ENCODE peak calls at places on chromosome 4, in nine cellular contexts. K, M, H, F, R, W, J, X and O are unnamed samples.

GRCh38 chr4:143188325-143189088 is 3.8 kb downstream of the USP38 start:
- DNase-seq in K (no peak), M (no peak), H (no peak), F (no peak), R (no peak), W (peak; percentile 38), J (no peak), X (no peak), O (no peak)

GRCh38 chr4:152959080-152959479 is 23.0 kb downstream of the FHDC1 start:
- DNase-seq in K (no peak), M (no peak), H (no peak), F (no peak), R (no peak), W (no peak), J (no peak), X (no peak), O (no peak)

GRCh38 chr4:38290360-38290759 is 330.2 kb downstream of the PTTG2 start:
- DNase-seq in K (no peak), M (no peak), H (no peak), F (no peak), R (peak; percentile 70), W (peak; percentile 87), J (no peak), X (no peak), O (no peak)

GRCh38 chr4:142703694-142704309 is 142.3 kb downstream of the INPP4B start:
- DNase-seq in K (no peak), M (no peak), H (no peak), F (no peak), R (no peak), W (peak; percentile 17), J (no peak), X (no peak), O (no peak)

GRCh38 chr4:78379991-78380739 is 171.4 kb upstream of the ANXA3 start:
- DNase-seq in K (no peak), M (no peak), H (no peak), F (no peak), R (peak; percentile 1), W (no peak), J (no peak), X (no peak), O (no peak)

GRCh38 chr4:168757500-168757899 is 252.6 kb downstream of the CBR4 start:
- DNase-seq in K (no peak), M (no peak), H (no peak), F (no peak), R (no peak), W (no peak), J (no peak), X (no peak), O (no peak)

GRCh38 chr4:142278171-142278570 is 567.9 kb downstream of the INPP4B start:
- DNase-seq in K (no peak), M (no peak), H (no peak), F (no peak), R (peak; percentile 55), W (no peak), J (no peak), X (no peak), O (no peak)

GRCh38 chr4:129808242-129808641 is 712.3 kb downstream of the C4orf33 start:
- DNase-seq in K (no peak), M (no peak), H (no peak), F (no peak), R (no peak), W (no peak), J (no peak), X (no peak), O (no peak)

GRCh38 chr4:44845993-44846392 is 119.6 kb upstream of the GNPDA2 start:
- DNase-seq in K (no peak), M (no peak), H (no peak), F (no peak), R (no peak), W (no peak), J (no peak), X (no peak), O (no peak)

GRCh38 chr4:21848001-21848400 is 100.6 kb downstream of the KCNIP4 start:
- DNase-seq in K (no peak), M (no peak), H (no peak), F (no peak), R (no peak), W (no peak), J (no peak), X (no peak), O (no peak)

GRCh38 chr4:20622701-20623100 is 77.6 kb upstream of the PACRGL start:
- DNase-seq in K (no peak), M (no peak), H (no peak), F (no peak), R (no peak), W (no peak), J (no peak), X (no peak), O (no peak)

DNA sequence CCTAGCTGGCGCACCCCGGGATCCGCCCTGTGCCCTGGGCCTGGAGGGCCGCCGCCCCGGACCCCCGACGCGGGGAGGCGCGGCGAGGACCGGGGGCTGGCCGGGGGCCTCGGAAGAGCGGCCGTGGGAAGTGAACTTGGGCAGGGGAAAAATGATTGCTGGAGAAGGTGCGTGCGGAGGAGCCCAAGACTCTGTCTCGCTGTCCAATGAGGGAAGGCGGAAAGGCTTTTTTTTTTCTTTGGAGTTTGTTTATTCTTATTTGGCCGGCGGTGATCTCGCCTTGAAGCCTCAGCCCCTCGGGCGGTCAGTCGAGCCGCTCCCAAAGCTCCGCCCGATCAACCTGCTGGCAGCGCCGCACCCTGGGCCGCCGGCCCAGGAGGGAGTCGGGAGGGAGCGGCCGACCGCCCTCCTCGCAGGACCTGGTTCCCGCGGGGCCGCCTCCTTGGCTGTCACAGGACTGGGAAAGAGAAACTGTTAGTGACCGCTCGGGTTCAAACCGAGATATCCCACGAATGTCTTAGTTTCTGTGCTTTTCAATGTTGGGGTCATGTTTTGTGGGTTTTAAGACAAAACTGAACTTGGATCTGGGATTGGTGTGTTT is 2.5 kb downstream of the CPEB2 start:
- DNase-seq in K (peak; percentile 91), M (peak; percentile 91), H (peak; percentile 89), F (peak; percentile 82), R (peak; percentile 54), W (peak; percentile 71), J (peak; percentile 96), X (no peak), O (peak; percentile 92)
- TF ChIP-seq POLR2A in K (peak; percentile 67), M (no peak), H (peak; percentile 80), F (peak; percentile 63), R (peak; percentile 65), W (no peak), J (peak; percentile 72), X (no peak), O (peak; percentile 62)

GRCh38 chr4:113522433-113522832 is 239.1 kb downstream of the CAMK2D start:
- DNase-seq in K (no peak), M (no peak), H (no peak), F (no peak), R (no peak), W (no peak), J (no peak), X (no peak), O (no peak)
- H3K36me3 ChIP-seq in K (no peaks in the 10 kb centered on the region), M (peaks cover 18% of the 10 kb centered on the region), H (no peaks in the 10 kb centered on the region), F (no peaks in the 10 kb centered on the region), R (peaks cover 8% of the 10 kb centered on the region), W (no peaks in the 10 kb centered on the region), J (peaks cover 5% of the 10 kb centered on the region), X (peaks cover 2% of the 10 kb centered on the region), O (peaks cover 85% of the 10 kb centered on the region)

DNA sequence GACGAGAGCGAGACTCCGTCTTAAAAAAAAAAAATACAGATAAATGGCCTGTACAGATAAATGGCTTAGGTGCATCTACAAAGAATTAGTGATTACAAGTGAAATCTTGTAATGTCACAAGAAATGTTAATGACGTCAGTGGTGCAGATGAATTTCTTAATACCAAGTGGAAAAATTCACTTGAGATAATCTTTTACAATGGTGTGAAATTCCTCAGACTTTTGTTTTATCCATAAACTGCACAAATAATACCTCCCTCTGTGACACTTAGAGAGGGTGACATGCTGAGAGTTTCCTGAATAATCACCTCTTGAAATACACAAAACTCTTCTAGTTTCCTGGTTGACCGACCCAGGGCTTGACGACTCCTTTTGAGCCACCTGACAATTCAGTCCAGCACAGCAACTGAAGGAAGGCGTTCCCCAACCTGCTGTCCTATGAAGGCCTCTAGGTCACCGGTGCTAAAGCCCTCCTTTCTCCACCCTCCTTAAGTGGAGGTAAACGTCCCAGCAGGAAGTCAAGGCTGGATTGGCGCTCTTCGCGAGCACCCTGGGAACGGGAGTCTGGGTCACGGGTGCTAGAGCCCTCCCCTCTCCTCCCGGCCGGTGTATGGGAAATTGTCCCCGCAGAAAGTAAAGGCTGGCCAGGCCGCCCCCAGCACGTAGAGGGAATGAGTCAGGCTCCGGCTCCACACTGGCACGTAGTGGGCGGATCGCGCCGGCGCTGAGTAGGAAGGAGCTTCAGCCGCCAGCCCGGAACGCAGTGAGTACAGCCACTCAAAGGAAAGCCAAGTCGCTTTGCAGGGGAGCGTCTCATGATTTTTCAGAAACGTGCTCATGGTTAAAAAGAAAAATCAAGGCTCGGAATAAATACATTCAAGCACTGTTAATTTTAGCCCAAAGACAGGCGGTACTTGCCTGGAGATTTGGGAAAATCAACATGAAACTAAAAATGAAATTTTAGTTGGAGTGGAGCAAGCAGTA is at the start of gene TMEM144:
- DNase-seq in K (peak; percentile 92), M (peak; percentile 93), H (peak; percentile 94), F (peak; percentile 89), R (peak; percentile 85), W (peak; percentile 93), J (peak; percentile 96), X (peak; percentile 89), O (peak; percentile 95)
- TF ChIP-seq CTCF in K (no peak), M (no peak), H (peak; percentile 27), F (no peak), R (peak; percentile 25), W (no peak), J (no peak), X (peak; percentile 4), O (no peak)

GRCh38 chr4:186192068-186192751 is 843 bp downstream of the CYP4V2 start:
- DNase-seq in K (peak; percentile 49), M (peak; percentile 68), H (peak; percentile 37), F (peak; percentile 36), R (peak; percentile 48), W (peak; percentile 21), J (peak; percentile 81), X (no peak), O (peak; percentile 44)

GRCh38 chr4:186189656-186190055 is 1.7 kb upstream of the CYP4V2 start:
- DNase-seq in K (no peak), M (no peak), H (no peak), F (no peak), R (no peak), W (no peak), J (no peak), X (no peak), O (no peak)

GRCh38 chr4:186190456-186191265 is 706 bp upstream of the CYP4V2 start:
- DNase-seq in K (peak; percentile 47), M (no peak), H (no peak), F (no peak), R (no peak), W (no peak), J (peak; percentile 75), X (no peak), O (no peak)

GRCh38 chr4:186193851-186194250 is 2.5 kb downstream of the CYP4V2 start:
- DNase-seq in K (no peak), M (no peak), H (no peak), F (no peak), R (no peak), W (no peak), J (no peak), X (no peak), O (no peak)

GRCh38 chr4:186191266-186192067 is at the start of gene CYP4V2:
- DNase-seq in K (peak; percentile 91), M (peak; percentile 82), H (peak; percentile 83), F (peak; percentile 81), R (peak; percentile 72), W (peak; percentile 28), J (peak; percentile 91), X (peak; percentile 51), O (peak; percentile 93)
- TF ChIP-seq POLR2A in K (peak; percentile 75), M (peak; percentile 42), H (peak; percentile 81), F (peak; percentile 60), R (no peak), W (no peak), J (peak; percentile 67), X (peak; percentile 53), O (no peak)